ENCODE peak calls at places on chromosome 6, in four cellular contexts. H, S, L and E are unnamed samples.
A peak's percentile ranks its signal among the peaks of the same experiment; 100 is the strongest.

GRCh38 chr6:88599561-88599960 is 363.9 kb downstream of the RNGTT start:
- DNase-seq in H (no peak), S (no peak), L (no peak), E (no peak)

GRCh38 chr6:142833054-142833453 is 111.9 kb downstream of the HIVEP2 start:
- DNase-seq in H (no peak), S (no peak), L (no peak), E (no peak)

GRCh38 chr6:4295789-4296165 is 160.4 kb upstream of the ECI2 start:
- DNase-seq in H (no peak), S (no peak), L (no peak), E (no peak)

GRCh38 chr6:113734886-113735481 is 122.2 kb upstream of the MARCKS start:
- DNase-seq in H (no peak), S (no peak), L (no peak), E (no peak)

GRCh38 chr6:100913400-100914276 is 32.5 kb upstream of the ASCC3 start:
- DNase-seq in H (peak; percentile 10), S (no peak), L (no peak), E (no peak)

GRCh38 chr6:148175511-148176188 is 167.0 kb upstream of the SASH1 start:
- DNase-seq in H (no peak), S (no peak), L (no peak), E (no peak)

GRCh38 chr6:16659471-16660156 is 101.6 kb downstream of the ATXN1 start:
- DNase-seq in H (no peak), S (no peak), L (no peak), E (no peak)

GRCh38 chr6:80959034-80959433 is 793.4 kb downstream of the TENT5A start:
- DNase-seq in H (no peak), S (no peak), L (no peak), E (no peak)

GRCh38 chr6:11538049-11538798 is 675 bp downstream of the TMEM170B start:
- DNase-seq in H (peak; percentile 52), S (peak; percentile 67), L (peak; percentile 34), E (peak; percentile 54)

GRCh38 chr6:128290221-128290620 is 230.2 kb downstream of the PTPRK start:
- DNase-seq in H (no peak), S (no peak), L (no peak), E (no peak)

GRCh38 chr6:168554472-168554871 is 113.5 kb downstream of the SMOC2 start:
- DNase-seq in H (no peak), S (no peak), L (no peak), E (no peak)

GRCh38 chr6:73079611-73079955 is 145.7 kb downstream of the KHDC1L start:
- DNase-seq in H (no peak), S (no peak), L (no peak), E (no peak)

GRCh38 chr6:108561742-108562502 is 1.2 kb downstream of the FOXO3 start:
- DNase-seq in H (peak; percentile 37), S (peak; percentile 73), L (peak; percentile 42), E (peak; percentile 65)

GRCh38 chr6:90421656-90422055 is 125.0 kb upstream of the BACH2 start:
- DNase-seq in H (no peak), S (no peak), L (no peak), E (no peak)

GRCh38 chr6:116779569-116780164 is 14.1 kb upstream of the FAM162B start:
- DNase-seq in H (no peak), S (no peak), L (no peak), E (no peak)

GRCh38 chr6:149211046-149211571 is 106.4 kb upstream of the TAB2 start:
- DNase-seq in H (no peak), S (no peak), L (no peak), E (peak; percentile 62)

GRCh38 chr6:116398366-116399005 is 27.7 kb downstream of the DSE start:
- DNase-seq in H (no peak), S (no peak), L (no peak), E (no peak)

GRCh38 chr6:18039481-18039880 is 52.0 kb upstream of the KIF13A start:
- DNase-seq in H (no peak), S (no peak), L (no peak), E (no peak)

GRCh38 chr6:126640921-126641320 is 301.0 kb downstream of the CENPW start:
- DNase-seq in H (no peak), S (no peak), L (no peak), E (no peak)

GRCh38 chr6:25017932-25018581 is 82.3 kb upstream of the RIPOR2 start:
- DNase-seq in H (peak; percentile 60), S (no peak), L (peak; percentile 41), E (peak; percentile 73)

GRCh38 chr6:168968228-168968627 is 285.4 kb downstream of the THBS2 start:
- DNase-seq in H (peak; percentile 22), S (peak; percentile 86), L (peak; percentile 55), E (no peak)

GRCh38 chr6:111269401-111269970 is 182.2 kb downstream of the SLC16A10 start:
- DNase-seq in H (no peak), S (no peak), L (no peak), E (no peak)

GRCh38 chr6:45026003-45026516 is 302.1 kb upstream of the RUNX2 start:
- DNase-seq in H (no peak), S (no peak), L (no peak), E (no peak)

GRCh38 chr6:14717307-14717706 is 528.6 kb upstream of the JARID2 start:
- DNase-seq in H (no peak), S (no peak), L (no peak), E (peak; percentile 35)

GRCh38 chr6:95581073-95581472 is 3.7 kb downstream of the MANEA start:
- DNase-seq in H (no peak), S (no peak), L (no peak), E (no peak)

DNA sequence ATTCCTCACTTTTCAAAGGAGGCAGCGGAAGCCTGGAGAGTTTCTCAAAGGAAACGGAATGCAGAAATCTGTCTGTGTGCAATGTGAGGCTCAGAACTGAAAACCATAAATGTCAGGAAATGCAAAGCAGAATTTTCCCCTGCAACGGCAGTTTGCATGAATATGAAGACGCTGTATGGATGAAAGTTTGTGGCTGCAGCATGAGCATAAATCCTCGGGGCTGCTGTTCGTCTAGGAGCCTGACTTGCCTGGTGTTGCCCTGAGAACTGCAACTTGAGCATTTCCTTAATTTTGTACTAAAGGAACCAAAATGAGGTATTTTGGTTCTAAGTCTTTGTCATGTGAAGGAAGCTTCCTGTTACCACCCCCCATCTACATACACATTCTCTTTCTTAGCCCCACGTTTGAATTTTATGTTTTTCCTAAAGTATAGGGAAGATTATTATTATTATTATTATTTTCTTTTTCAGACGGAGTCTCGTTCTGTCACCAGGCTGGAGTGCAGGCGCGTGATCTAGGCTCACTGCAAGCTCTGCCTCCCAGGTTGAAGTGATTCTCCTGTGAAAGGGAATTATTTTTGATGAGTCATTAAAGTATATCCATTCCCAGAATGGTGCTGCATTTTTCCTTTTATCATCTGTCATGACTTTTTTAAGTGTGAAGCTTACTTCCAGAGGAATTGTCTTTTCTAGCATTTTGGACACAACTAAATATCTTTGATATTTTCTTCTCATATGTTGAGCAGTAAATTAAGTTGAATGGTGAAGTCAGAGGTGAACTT is 33.1 kb downstream of the MTHFD1L start:
- DNase-seq in H (no peak), S (peak; percentile 47), L (no peak), E (no peak)
- TF ChIP-seq POLR2A in H (no peak), S (no peak), L (no peak), E (no peak)

DNA sequence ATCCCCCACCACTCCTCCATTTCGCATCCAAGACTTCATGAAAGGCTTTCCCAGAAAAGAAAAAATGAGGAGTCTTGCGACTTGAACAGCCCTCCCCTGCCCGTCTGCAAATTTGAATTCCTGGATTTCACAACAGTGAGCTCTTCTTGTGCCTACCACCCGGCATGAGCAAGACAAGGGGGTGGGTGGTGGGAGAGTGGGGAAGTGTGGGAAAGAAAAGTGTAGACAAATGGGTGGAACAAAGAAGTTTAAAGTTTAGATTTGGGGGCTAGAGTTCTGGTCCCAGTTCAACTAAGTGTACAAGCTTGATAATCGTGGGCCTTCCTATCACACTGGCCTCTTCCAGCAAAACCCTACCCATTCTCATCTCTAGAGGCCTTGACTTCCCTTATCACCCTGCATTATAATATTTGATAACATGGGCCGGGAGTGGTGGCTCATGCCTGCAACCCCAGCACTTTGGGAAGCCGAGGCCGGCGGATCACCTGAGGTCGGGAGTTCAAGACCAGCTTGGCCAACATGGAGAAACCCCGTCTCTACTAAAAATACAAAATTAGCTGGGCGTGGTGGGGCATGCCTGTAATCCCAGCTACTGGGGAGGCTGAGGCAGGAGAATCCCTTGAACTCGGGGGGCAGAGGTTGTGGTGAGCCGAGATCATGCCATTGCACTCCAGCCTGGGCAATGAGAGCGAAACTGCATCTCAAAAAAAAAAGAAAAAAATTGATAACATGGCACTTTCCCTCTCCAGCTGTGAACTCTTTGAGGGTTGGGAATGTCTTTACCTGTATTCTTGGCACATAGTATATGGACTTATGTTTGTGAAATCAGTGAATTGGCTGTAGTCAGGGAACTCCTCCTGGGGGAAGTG is 654 bp upstream of the C6orf47 start:
- DNase-seq in H (no peak), S (no peak), L (no peak), E (no peak)
- H3K4me1 ChIP-seq in H (peaks cover 56% of the 10 kb centered on the region), S (no peaks in the 10 kb centered on the region), L (peaks cover 11% of the 10 kb centered on the region), E (peaks cover 9% of the 10 kb centered on the region)

DNA sequence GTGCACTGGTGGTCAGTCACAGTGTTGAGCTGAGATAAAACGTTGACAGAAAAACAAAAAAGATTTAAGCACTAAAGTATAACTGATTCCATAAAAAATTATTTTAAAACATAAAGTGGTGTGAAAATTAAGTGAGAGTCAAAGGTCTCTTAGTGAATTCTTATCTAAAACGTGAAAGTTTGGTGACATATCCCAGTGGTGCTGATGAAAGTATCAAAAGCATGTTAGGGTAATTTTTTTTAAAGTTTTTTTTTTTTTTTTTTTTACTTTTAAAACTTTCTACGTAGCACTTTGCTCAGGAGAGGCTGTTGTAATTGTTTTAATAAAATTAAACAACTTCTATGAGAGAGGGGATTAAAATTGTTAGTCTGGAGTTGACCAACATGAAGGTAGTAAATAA is 65.6 kb upstream of the TMEM30A start:
- DNase-seq in H (no peak), S (no peak), L (no peak), E (no peak)
- H3K4me3 ChIP-seq in H (no peak overlapping the region), S (peak overlapping the region; percentile 41), L (no peak overlapping the region), E (no peak overlapping the region)

DNA sequence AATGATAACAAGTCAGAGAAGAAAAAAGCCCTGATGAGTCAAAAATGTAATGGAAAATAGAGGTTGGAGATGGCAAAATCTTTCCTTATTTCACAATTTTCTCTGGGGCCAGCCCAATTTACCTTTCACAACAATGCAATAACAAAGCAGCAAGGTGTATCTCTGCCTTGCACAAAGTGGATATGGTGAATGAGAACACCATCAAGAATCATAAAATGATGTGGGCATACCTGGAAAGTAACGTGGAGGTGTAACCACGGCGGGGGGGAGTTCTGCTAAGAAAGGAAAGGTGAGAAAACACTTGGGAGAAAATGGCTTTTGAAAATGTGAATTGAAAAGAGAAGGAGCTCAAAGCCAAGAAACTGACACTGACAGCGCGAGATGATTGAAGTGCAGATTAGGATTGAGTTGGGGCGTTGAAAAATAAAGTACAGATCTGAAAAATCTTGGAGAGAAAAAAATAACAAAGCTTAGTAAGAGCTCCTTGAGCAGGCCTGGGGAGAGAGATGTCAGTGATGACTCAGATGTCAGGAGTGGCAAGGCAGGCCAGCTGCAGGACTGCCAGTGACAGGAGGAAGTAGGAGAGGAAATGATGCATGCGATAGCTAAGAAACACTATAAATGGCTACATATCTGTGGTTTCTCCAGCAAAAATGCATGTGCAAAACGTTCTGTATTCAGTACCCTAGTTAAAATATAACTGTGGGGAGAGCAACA is 26.2 kb downstream of the ARHGAP18 start:
- DNase-seq in H (peak; percentile 74), S (peak; percentile 90), L (peak; percentile 65), E (peak; percentile 79)
- TF ChIP-seq POLR2A in H (no peak), S (no peak), L (peak; percentile 18), E (no peak)

GRCh38 chr6:30508890-30509736 is 19.8 kb downstream of the HLA-E start:
- DNase-seq in H (no peak), S (no peak), L (no peak), E (no peak)
- H3K4me1 ChIP-seq in H (no peaks in the 10 kb centered on the region), S (no peaks in the 10 kb centered on the region), L (no peaks in the 10 kb centered on the region), E (no peaks in the 10 kb centered on the region)